ENCODE peak calls at places on chromosomes 7 and 10, in seven cellular contexts. One of them, this sample, is unnamed.

GRCh38 chr10:13957856-13958255 is 371.1 kb downstream of the PRPF18 start:
- DNase-seq in NB4: no peak
- DNase-seq in fibroblast of lung: no peak
- DNase-seq in OCI-LY7: no peak
- DNase-seq in hippocampal formation: no peak
- DNase-seq in GM04504: no peak
- DNase-seq in NCI-H345: no peak
- DNase-seq in this sample: no peak

GRCh38 chr10:4533626-4534025 is 292.4 kb upstream of the AKR1E2 start:
- DNase-seq in NB4: no peak
- DNase-seq in fibroblast of lung: peak
- DNase-seq in OCI-LY7: no peak
- DNase-seq in hippocampal formation: no peak
- DNase-seq in GM04504: no peak
- DNase-seq in NCI-H345: no peak
- DNase-seq in this sample: no peak

GRCh38 chr7:152504367-152504766 is 68.6 kb upstream of the KMT2C start:
- DNase-seq in NB4: no peak
- DNase-seq in fibroblast of lung: no peak
- DNase-seq in OCI-LY7: no peak
- DNase-seq in hippocampal formation: no peak
- DNase-seq in GM04504: no peak
- DNase-seq in NCI-H345: no peak
- DNase-seq in this sample: no peak

GRCh38 chr7:90717286-90718060 is 121.4 kb downstream of the CDK14 start:
- DNase-seq in NB4: no peak
- DNase-seq in fibroblast of lung: peak
- DNase-seq in OCI-LY7: no peak
- DNase-seq in hippocampal formation: no peak
- DNase-seq in GM04504: no peak
- DNase-seq in NCI-H345: no peak
- DNase-seq in this sample: peak

GRCh38 chr10:75845538-75845937 is 414.1 kb downstream of the LRMDA start:
- DNase-seq in NB4: no peak
- DNase-seq in fibroblast of lung: peak
- DNase-seq in OCI-LY7: no peak
- DNase-seq in hippocampal formation: no peak
- DNase-seq in GM04504: no peak
- DNase-seq in NCI-H345: no peak
- DNase-seq in this sample: no peak

GRCh38 chr7:22801907-22802306 is 20.7 kb downstream of the TOMM7 start:
- DNase-seq in NB4: no peak
- DNase-seq in fibroblast of lung: no peak
- DNase-seq in OCI-LY7: no peak
- DNase-seq in hippocampal formation: no peak
- DNase-seq in GM04504: no peak
- DNase-seq in NCI-H345: no peak
- DNase-seq in this sample: no peak

GRCh38 chr10:16384064-16384463 is 52.7 kb upstream of the PTER start:
- DNase-seq in NB4: no peak
- DNase-seq in fibroblast of lung: no peak
- DNase-seq in OCI-LY7: no peak
- DNase-seq in hippocampal formation: peak
- DNase-seq in GM04504: no peak
- DNase-seq in NCI-H345: no peak
- DNase-seq in this sample: no peak

GRCh38 chr10:8312079-8312478 is 257.6 kb downstream of the GATA3 start:
- DNase-seq in NB4: no peak
- DNase-seq in fibroblast of lung: no peak
- DNase-seq in OCI-LY7: no peak
- DNase-seq in hippocampal formation: no peak
- DNase-seq in GM04504: no peak
- DNase-seq in NCI-H345: no peak
- DNase-seq in this sample: no peak

GRCh38 chr7:127845497-127846214 is 185.6 kb downstream of the LRRC4 start:
- DNase-seq in NB4: no peak
- DNase-seq in fibroblast of lung: no peak
- DNase-seq in OCI-LY7: no peak
- DNase-seq in hippocampal formation: no peak
- DNase-seq in GM04504: no peak
- DNase-seq in NCI-H345: no peak
- DNase-seq in this sample: no peak

This sample was measured in Karpas-422.